ENCODE peak calls at places on chromosomes 7 and 10, in ten cellular contexts. D is D341Med; C is GM13977; Z is memory B cell; X is GM23338; H is HAP-1; Y is activated naive CD4-positive, alpha-beta T cell treated with anti-CD3 and anti-CD28 coated beads for 36 hours; L is stimulated activated CD8-positive, alpha-beta memory T cell treated with anti-CD3 and anti-CD28 coated beads, Interleukin-12 subunit alpha, Interleukin-12 subunit beta, amount 100 ng/mL, for 1 hour; F is CD4-positive, alpha-beta memory T cell; A is astrocyte of the hippocampus. J is an unnamed sample.

GRCh38 chr10:127942811-127943210 is 35.9 kb downstream of the PTPRE start:
- DNase-seq in Z (no peak), X (no peak), C (no peak), A (no peak), Y (no peak), L (no peak), F (no peak), H (no peak), D (no peak), J (no peak)

GRCh38 chr7:135964254-135964653 is 12.9 kb downstream of the MTPN start:
- DNase-seq in D (no peak), L (no peak), A (peak; percentile 32), H (no peak), C (no peak), F (no peak), X (no peak), Y (no peak), Z (no peak), J (no peak)

GRCh38 chr7:27115161-27116018 is 12.9 kb upstream of the HOXA2 start:
- DNase-seq in F (no peak), H (peak; percentile 86), D (no peak), A (no peak), Y (no peak), Z (no peak), C (no peak), L (no peak), X (peak; percentile 63), J (no peak)

GRCh38 chr10:74437822-74438221 is 286.8 kb downstream of the ADK start:
- DNase-seq in D (no peak), Y (no peak), C (no peak), L (no peak), Z (no peak), A (peak; percentile 40), F (no peak), H (no peak), X (no peak), J (no peak)

GRCh38 chr7:135206887-135207738 is 4.2 kb downstream of the WDR91 start:
- DNase-seq in X (no peak), F (no peak), H (no peak), Z (peak; percentile 16), A (no peak), Y (no peak), C (peak; percentile 67), L (no peak), D (no peak), J (no peak)

GRCh38 chr10:131677671-131678070 is 223.1 kb upstream of the PPP2R2D start:
- DNase-seq in A (no peak), Y (no peak), L (no peak), H (no peak), X (no peak), C (no peak), Z (no peak), F (no peak), D (no peak), J (no peak)

GRCh38 chr10:4073912-4074311 is 288.9 kb upstream of the KLF6 start:
- DNase-seq in C (no peak), L (no peak), D (no peak), Z (no peak), A (peak; percentile 26), Y (no peak), H (no peak), X (no peak), F (no peak), J (no peak)

GRCh38 chr7:15891151-15891842 is 204.8 kb upstream of the MEOX2 start:
- DNase-seq in F (no peak), D (no peak), A (peak; percentile 62), L (no peak), C (no peak), H (no peak), Z (no peak), X (no peak), Y (no peak), J (no peak)

GRCh38 chr7:112887-113286 is 79.5 kb upstream of the FAM20C start:
- DNase-seq in H (no peak), C (no peak), L (no peak), A (no peak), Y (no peak), F (no peak), Z (no peak), D (no peak), X (no peak), J (no peak)

GRCh38 chr10:101903827-101904520 is 60.4 kb upstream of the KCNIP2 start:
- DNase-seq in F (no peak), Z (peak; percentile 66), X (no peak), H (no peak), Y (peak; percentile 38), D (peak; percentile 73), L (no peak), C (peak; percentile 50), A (no peak), J (no peak)

GRCh38 chr10:114694735-114695134 is 36.7 kb upstream of the ABLIM1 start:
- DNase-seq in Z (peak; percentile 16), C (peak; percentile 44), L (no peak), Y (peak; percentile 61), A (peak; percentile 49), F (no peak), X (peak; percentile 87), H (peak; percentile 51), D (no peak), J (peak; percentile 44)

GRCh38 chr10:43396928-43397624 is 11.9 kb downstream of the HNRNPF start:
- DNase-seq in Z (peak; percentile 69), A (peak; percentile 86), Y (peak; percentile 93), H (peak; percentile 89), D (peak; percentile 92), X (peak; percentile 96), F (peak; percentile 67), C (peak; percentile 93), L (no peak), J (no peak)